ENCODE peak calls at places on chromosomes 11 and 22, in six cellular contexts. A is kidney, J is nucleus accumbens, Z is HFFc6, N is NCI-H1417, S is hepatocyte. Y is an unnamed sample.

GRCh38 chr11:123587044-123587443 is 67.4 kb downstream of the SCN3B start:
- DNase-seq in A (no peak), J (no peak), Z (no peak), N (no peak), S (peak; percentile 58), Y (no peak)

GRCh38 chr22:35394011-35394312 is 6.0 kb upstream of the MCM5 start:
- DNase-seq in A (no peak), J (no peak), Z (no peak), N (no peak), S (no peak), Y (no peak)

GRCh38 chr22:31075961-31076360 is 5.2 kb upstream of the SMTN start:
- DNase-seq in A (peak; percentile 95), J (no peak), Z (no peak), N (no peak), S (peak; percentile 70), Y (no peak)

GRCh38 chr22:19287889-19288288 is 3.6 kb downstream of the CLTCL1 start:
- DNase-seq in A (no peak), J (no peak), Z (peak; percentile 75), N (no peak), S (peak; percentile 29), Y (peak; percentile 54)

GRCh38 chr22:30314918-30315317 is 11.8 kb downstream of the TBC1D10A start:
- DNase-seq in A (no peak), J (no peak), Z (no peak), N (no peak), S (no peak), Y (no peak)

GRCh38 chr22:29380032-29380781 is 8.2 kb downstream of the AP1B1 start:
- DNase-seq in A (no peak), J (no peak), Z (peak; percentile 82), N (no peak), S (no peak), Y (no peak)

GRCh38 chr11:7348432-7349298 is 97.0 kb downstream of the SYT9 start:
- DNase-seq in A (no peak), J (no peak), Z (no peak), N (peak; percentile 2), S (peak; percentile 85), Y (no peak)

GRCh38 chr11:62839050-62840015 is at the start of gene WDR74:
- DNase-seq in A (peak; percentile 98), J (peak; percentile 84), Z (peak; percentile 90), N (peak; percentile 90), S (peak; percentile 95), Y (peak; percentile 95)

GRCh38 chr11:68661697-68662603 is 22.4 kb upstream of the GAL start:
- DNase-seq in A (peak; percentile 34), J (no peak), Z (no peak), N (no peak), S (no peak), Y (no peak)

GRCh38 chr22:33440756-33441155 is 382.6 kb upstream of the SYN3 start:
- DNase-seq in A (no peak), J (no peak), Z (no peak), N (no peak), S (peak; percentile 26), Y (no peak)

GRCh38 chr11:118152552-118153471 is at the start of gene SCN4B:
- DNase-seq in A (peak; percentile 87), J (no peak), Z (no peak), N (peak; percentile 83), S (peak; percentile 88), Y (no peak)

GRCh38 chr11:92627615-92628201 is 341.7 kb upstream of the MTNR1B start:
- DNase-seq in A (no peak), J (no peak), Z (peak; percentile 4), N (no peak), S (no peak), Y (no peak)

GRCh38 chr11:78656327-78656726 is 81.7 kb upstream of the NARS2 start:
- DNase-seq in A (no peak), J (no peak), Z (no peak), N (no peak), S (no peak), Y (no peak)

Y was measured in RKO.